ENCODE peak calls at places on chromosomes 2 and 18, in nine cellular contexts. S, G, B, Z, Y, L, I, P and N are unnamed samples.

GRCh38 chr2:106192752-106193490 is 1.2 kb downstream of the UXS1 start:
- DNase-seq in I (peak), S (peak), G (peak), B (no peak), P (no peak), Z (no peak), L (peak), Y (peak), N (peak)

GRCh38 chr2:54638103-54638502 is 85.4 kb upstream of the EML6 start:
- DNase-seq in Z (no peak), G (no peak), Y (no peak), S (no peak), B (no peak), I (no peak), L (no peak), P (no peak), N (no peak)

GRCh38 chr2:100053499-100053898 is 88.9 kb downstream of the AFF3 start:
- DNase-seq in L (no peak), I (no peak), B (no peak), Z (no peak), Y (no peak), S (no peak), P (no peak), G (no peak), N (no peak)

GRCh38 chr18:68705119-68705518 is 9.8 kb downstream of the TMX3 start:
- DNase-seq in S (no peak), Z (no peak), Y (no peak), B (no peak), G (no peak), L (no peak), P (no peak), I (no peak), N (no peak)

GRCh38 chr18:7066965-7067555 is 50.5 kb downstream of the LAMA1 start:
- DNase-seq in Y (no peak), B (no peak), S (no peak), L (no peak), P (no peak), I (no peak), Z (no peak), G (no peak), N (no peak)

GRCh38 chr2:172092716-172093415 is 7.6 kb downstream of the DLX1 start:
- DNase-seq in I (no peak), Z (no peak), P (no peak), Y (no peak), S (no peak), B (no peak), L (peak), G (no peak), N (no peak)

GRCh38 chr18:24181806-24182205 is 42.9 kb downstream of the CABYR start:
- DNase-seq in P (no peak), B (no peak), L (no peak), S (no peak), Y (no peak), Z (peak), I (no peak), G (no peak), N (no peak)

GRCh38 chr18:58609536-58609993 is 19.3 kb downstream of the ALPK2 start:
- DNase-seq in B (no peak), L (no peak), I (no peak), G (no peak), Z (no peak), Y (no peak), P (no peak), S (no peak), N (no peak)

GRCh38 chr2:104025296-104025695 is 828.6 kb upstream of the POU3F3 start:
- DNase-seq in I (no peak), Y (no peak), S (no peak), P (no peak), B (no peak), L (no peak), Z (no peak), G (no peak), N (no peak)

GRCh38 chr2:207792244-207792785 is 22.6 kb upstream of the FZD5 start:
- DNase-seq in L (peak), P (no peak), G (no peak), B (no peak), Z (peak), S (peak), I (no peak), Y (no peak), N (no peak)

GRCh38 chr2:98374286-98374685 is 28.0 kb downstream of the CNGA3 start:
- DNase-seq in S (no peak), P (no peak), I (no peak), Z (no peak), L (no peak), B (no peak), Y (no peak), G (no peak), N (no peak)

GRCh38 chr18:50696436-50696835 is 123.4 kb downstream of the MRO start:
- DNase-seq in B (no peak), P (no peak), S (no peak), Z (no peak), I (no peak), G (no peak), L (no peak), Y (no peak), N (peak)

GRCh38 chr2:29806461-29806860 is 114.9 kb downstream of the ALK start:
- DNase-seq in I (no peak), G (no peak), S (no peak), Z (no peak), B (no peak), P (no peak), Y (no peak), L (no peak), N (no peak)

GRCh38 chr2:54074636-54075341 is 40.6 kb upstream of the ACYP2 start:
- DNase-seq in P (no peak), B (no peak), G (no peak), S (no peak), Z (no peak), I (no peak), Y (no peak), L (no peak), N (no peak)

GRCh38 chr18:48955528-48956261 is 4.9 kb upstream of the SMAD7 start:
- DNase-seq in L (no peak), B (no peak), P (no peak), I (no peak), Z (no peak), Y (no peak), S (peak), G (no peak), N (peak)

GRCh38 chr2:239768031-239768800 is 256.9 kb downstream of the NDUFA10 start:
- DNase-seq in P (no peak), Z (no peak), G (no peak), L (no peak), Y (no peak), S (no peak), B (no peak), I (no peak), N (no peak)

GRCh38 chr2:233542507-233542906 is 24.1 kb downstream of the USP40 start:
- DNase-seq in I (no peak), S (peak), G (no peak), Y (no peak), L (no peak), Z (peak), B (no peak), P (no peak), N (no peak)

GRCh38 chr2:75321558-75321957 is 122.2 kb upstream of the TACR1 start:
- DNase-seq in B (no peak), Y (no peak), S (no peak), Z (no peak), I (no peak), G (no peak), P (no peak), L (no peak), N (no peak)